ENCODE peak calls at places on chromosomes 12 and 14, in ten cellular contexts. W is uterus; S is stimulated activated CD4-positive, alpha-beta T cell treated with anti-CD3 and anti-CD28 coated beads, TNF-alpha, amount 100 ng/mL, for 1 hour; I is NCI-H2029; K is CD4-positive, alpha-beta memory T cell; N is lower lobe of right lung; F is stimulated activated CD8-positive, alpha-beta memory T cell treated with anti-CD3 and anti-CD28 coated beads, Interleukin-4, amount 100 ng/mL, for 24 hours; V is HFF-Myc; J is ELR; R is fibroblast of mammary gland. X is an unnamed sample.

GRCh38 chr12:81758421-81759214 is 532 bp downstream of the PPFIA2 start:
- DNase-seq in V (no peak), K (no peak), F (peak), W (peak), I (no peak), S (peak), J (peak), N (no peak), R (peak), X (no peak)

GRCh38 chr14:55845963-55846851 is 266.2 kb downstream of the KTN1 start:
- DNase-seq in V (no peak), J (peak), I (no peak), W (no peak), R (peak), F (no peak), S (no peak), K (no peak), N (no peak), X (no peak)

GRCh38 chr14:94136575-94137331 is 7.3 kb upstream of the IFI27L2 start:
- DNase-seq in J (peak), W (peak), S (peak), K (peak), R (peak), I (peak), V (peak), N (peak), F (peak), X (peak)

GRCh38 chr12:27212861-27213260 is 31.2 kb upstream of the STK38L start:
- DNase-seq in I (no peak), N (no peak), W (no peak), J (no peak), K (no peak), V (no peak), R (no peak), F (no peak), S (no peak), X (no peak)

GRCh38 chr14:79363291-79363690 is 848.0 kb downstream of the DIO2 start:
- DNase-seq in F (no peak), N (no peak), S (no peak), J (no peak), R (no peak), I (no peak), V (no peak), K (no peak), W (no peak), X (no peak)

GRCh38 chr14:80213602-80214001 is 2.3 kb upstream of the DIO2 start:
- DNase-seq in V (peak), F (no peak), S (no peak), W (no peak), K (no peak), I (no peak), N (no peak), R (peak), J (peak), X (peak)

GRCh38 chr12:68620528-68620927 is 9.8 kb downstream of the RAP1B start:
- DNase-seq in J (no peak), S (no peak), W (no peak), F (no peak), R (no peak), N (no peak), I (no peak), K (no peak), V (no peak), X (no peak)

GRCh38 chr12:120658286-120659150 is 18.1 kb downstream of the CABP1 start:
- DNase-seq in K (no peak), J (no peak), I (no peak), S (no peak), V (no peak), F (no peak), N (peak), W (no peak), R (no peak), X (no peak)

GRCh38 chr12:62660763-62661162 is 194.1 kb downstream of the MON2 start:
- DNase-seq in F (no peak), I (no peak), S (no peak), N (no peak), K (no peak), W (no peak), J (peak), R (peak), V (no peak), X (peak)

GRCh38 chr12:126667340-126667739 is 1599.6 kb upstream of the TMEM132C start:
- DNase-seq in F (no peak), N (no peak), K (no peak), V (peak), R (peak), I (no peak), J (peak), S (no peak), W (no peak), X (peak)

GRCh38 chr14:56118611-56119181 is 485 bp downstream of the PELI2 start:
- DNase-seq in W (peak), R (no peak), F (peak), K (no peak), J (peak), I (no peak), N (peak), V (no peak), S (peak), X (no peak)

GRCh38 chr14:53956427-53957201 is at the start of gene BMP4:
- DNase-seq in F (no peak), W (peak), V (peak), K (peak), I (no peak), J (peak), R (no peak), S (no peak), N (peak), X (no peak)

GRCh38 chr14:39442293-39442692 is 10.1 kb upstream of the FBXO33 start:
- DNase-seq in N (no peak), R (peak), F (no peak), I (no peak), S (no peak), W (peak), K (no peak), J (no peak), V (no peak), X (no peak)

GRCh38 chr12:91100901-91101300 is 10.4 kb downstream of the LUM start:
- DNase-seq in N (no peak), W (no peak), R (peak), I (no peak), F (no peak), S (no peak), V (no peak), K (no peak), J (no peak), X (no peak)

GRCh38 chr14:51308872-51309271 is 68.8 kb downstream of the TMX1 start:
- DNase-seq in J (no peak), W (no peak), V (no peak), N (no peak), R (no peak), S (no peak), K (no peak), I (no peak), F (no peak), X (no peak)

X was measured in PC-3.